ENCODE peak calls at places on chromosomes 7 and 10, in nine cellular contexts. J is WERI-Rb-1, M is astrocyte of the spinal cord, Z is pancreas, G is left lung, E is HL-60, V is prostate gland, D is fibroblast of pulmonary artery, O is A549. W is an unnamed sample.

GRCh38 chr10:128095023-128095752 is 31.0 kb downstream of the MKI67 start:
- DNase-seq in J (no peak), M (no peak), Z (no peak), G (no peak), E (no peak), V (no peak), D (no peak), O (peak; percentile 18), W (no peak)

GRCh38 chr10:46297406-46298204 is 10.8 kb downstream of the ANTXRL start:
- DNase-seq in J (no peak), M (no peak), Z (no peak), G (no peak), E (no peak), V (no peak), D (no peak), O (no peak), W (no peak)

GRCh38 chr10:81251457-81252115 is 623.4 kb upstream of the NRG3 start:
- DNase-seq in J (no peak), M (no peak), Z (no peak), G (no peak), E (no peak), V (no peak), D (no peak), O (no peak), W (no peak)

GRCh38 chr10:123165445-123166072 is 11.4 kb downstream of the BUB3 start:
- DNase-seq in J (no peak), M (no peak), Z (no peak), G (no peak), E (no peak), V (no peak), D (no peak), O (no peak), W (no peak)

GRCh38 chr7:1520574-1521234 is 9.8 kb upstream of the MAFK start:
- DNase-seq in J (no peak), M (peak; percentile 97), Z (no peak), G (no peak), E (no peak), V (no peak), D (peak; percentile 91), O (peak; percentile 100), W (no peak)

GRCh38 chr7:44291066-44291732 is 34.2 kb downstream of the CAMK2B start:
- DNase-seq in J (no peak), M (peak; percentile 14), Z (no peak), G (peak; percentile 77), E (no peak), V (no peak), D (peak; percentile 99), O (no peak), W (no peak)

GRCh38 chr7:653829-654764 is 72.4 kb upstream of the DNAAF5 start:
- DNase-seq in J (no peak), M (no peak), Z (no peak), G (no peak), E (no peak), V (no peak), D (no peak), O (no peak), W (no peak)

GRCh38 chr7:52958621-52959140 is 76.8 kb upstream of the POM121L12 start:
- DNase-seq in J (no peak), M (no peak), Z (no peak), G (no peak), E (no peak), V (no peak), D (no peak), O (no peak), W (no peak)

GRCh38 chr10:18418579-18419210 is 232.7 kb downstream of the NSUN6 start:
- DNase-seq in J (no peak), M (no peak), Z (no peak), G (no peak), E (peak; percentile 2), V (no peak), D (peak; percentile 2), O (no peak), W (no peak)

GRCh38 chr10:49579621-49580020 is 30.5 kb upstream of the SLC18A3 start:
- DNase-seq in J (no peak), M (no peak), Z (no peak), G (no peak), E (no peak), V (no peak), D (peak; percentile 39), O (no peak), W (no peak)

GRCh38 chr10:8060704-8061121 is 6.2 kb downstream of the GATA3 start:
- DNase-seq in J (no peak), M (no peak), Z (no peak), G (no peak), E (no peak), V (no peak), D (no peak), O (no peak), W (no peak)

GRCh38 chr10:71737356-71738172 is 18.0 kb upstream of the C10orf105 start:
- DNase-seq in J (no peak), M (no peak), Z (no peak), G (no peak), E (no peak), V (no peak), D (no peak), O (no peak), W (no peak)

GRCh38 chr10:4838743-4839142 is 12.7 kb downstream of the AKR1E2 start:
- DNase-seq in J (no peak), M (no peak), Z (no peak), G (no peak), E (no peak), V (no peak), D (no peak), O (no peak), W (no peak)

GRCh38 chr7:54596747-54597146 is 54.6 kb downstream of the VSTM2A start:
- DNase-seq in J (no peak), M (no peak), Z (no peak), G (no peak), E (no peak), V (no peak), D (no peak), O (no peak), W (no peak)

GRCh38 chr10:53843691-53844362 is 957.2 kb downstream of the PCDH15 start:
- DNase-seq in J (no peak), M (peak; percentile 42), Z (no peak), G (no peak), E (no peak), V (no peak), D (peak; percentile 29), O (no peak), W (no peak)

GRCh38 chr10:53840668-53841067 is 960.4 kb downstream of the PCDH15 start:
- DNase-seq in J (no peak), M (no peak), Z (no peak), G (no peak), E (no peak), V (no peak), D (no peak), O (no peak), W (no peak)

GRCh38 chr10:53841746-53842145 is 959.3 kb downstream of the PCDH15 start:
- DNase-seq in J (no peak), M (no peak), Z (no peak), G (no peak), E (no peak), V (no peak), D (no peak), O (no peak), W (no peak)

GRCh38 chr10:53836638-53837037 is 964.4 kb downstream of the PCDH15 start:
- DNase-seq in J (no peak), M (no peak), Z (no peak), G (no peak), E (no peak), V (no peak), D (peak; percentile 31), O (no peak), W (no peak)

GRCh38 chr10:53839437-53840039 is 961.5 kb downstream of the PCDH15 start:
- DNase-seq in J (no peak), M (peak; percentile 42), Z (no peak), G (no peak), E (no peak), V (no peak), D (peak; percentile 50), O (peak; percentile 21), W (no peak)
- TF ChIP-seq CTCF in J (no peak), M (peak; percentile 49), Z (no peak), G (no peak), E (no peak), V (no peak), D (peak; percentile 44), O (peak; percentile 38), W (peak; percentile 51)

DNA sequence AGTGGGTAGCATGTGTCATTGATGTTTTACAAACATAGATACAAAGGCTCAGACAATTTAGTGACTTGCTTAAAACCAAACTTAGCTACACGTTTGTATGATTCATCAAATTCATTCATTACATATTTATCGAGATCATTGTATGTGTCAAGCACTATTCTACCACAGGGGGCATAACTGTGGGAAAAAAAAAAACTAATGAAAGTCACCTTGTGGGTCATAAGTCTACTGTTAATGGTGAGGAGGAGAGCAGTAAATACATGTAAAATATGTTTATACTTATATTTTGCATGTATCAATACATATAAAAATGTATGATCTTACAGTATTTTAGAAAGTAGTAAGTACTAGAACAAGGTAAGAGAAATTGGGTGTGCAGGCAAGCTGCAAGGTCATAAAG is 933.8 kb downstream of the IPMK start:
- DNase-seq in J (no peak), M (no peak), Z (no peak), G (no peak), E (no peak), V (no peak), D (no peak), O (no peak), W (no peak)
- TF ChIP-seq CTCF in J (no peak), M (no peak), Z (no peak), G (no peak), E (no peak), V (no peak), D (no peak), O (no peak), W (no peak)

GRCh38 chr7:3230908-3231307 is 70.1 kb upstream of the SDK1 start:
- DNase-seq in J (no peak), M (no peak), Z (no peak), G (no peak), E (no peak), V (no peak), D (no peak), O (no peak), W (no peak)
- TF ChIP-seq CTCF in J (no peak), M (no peak), Z (no peak), G (no peak), E (no peak), V (no peak), D (no peak), O (no peak), W (no peak)

DNA sequence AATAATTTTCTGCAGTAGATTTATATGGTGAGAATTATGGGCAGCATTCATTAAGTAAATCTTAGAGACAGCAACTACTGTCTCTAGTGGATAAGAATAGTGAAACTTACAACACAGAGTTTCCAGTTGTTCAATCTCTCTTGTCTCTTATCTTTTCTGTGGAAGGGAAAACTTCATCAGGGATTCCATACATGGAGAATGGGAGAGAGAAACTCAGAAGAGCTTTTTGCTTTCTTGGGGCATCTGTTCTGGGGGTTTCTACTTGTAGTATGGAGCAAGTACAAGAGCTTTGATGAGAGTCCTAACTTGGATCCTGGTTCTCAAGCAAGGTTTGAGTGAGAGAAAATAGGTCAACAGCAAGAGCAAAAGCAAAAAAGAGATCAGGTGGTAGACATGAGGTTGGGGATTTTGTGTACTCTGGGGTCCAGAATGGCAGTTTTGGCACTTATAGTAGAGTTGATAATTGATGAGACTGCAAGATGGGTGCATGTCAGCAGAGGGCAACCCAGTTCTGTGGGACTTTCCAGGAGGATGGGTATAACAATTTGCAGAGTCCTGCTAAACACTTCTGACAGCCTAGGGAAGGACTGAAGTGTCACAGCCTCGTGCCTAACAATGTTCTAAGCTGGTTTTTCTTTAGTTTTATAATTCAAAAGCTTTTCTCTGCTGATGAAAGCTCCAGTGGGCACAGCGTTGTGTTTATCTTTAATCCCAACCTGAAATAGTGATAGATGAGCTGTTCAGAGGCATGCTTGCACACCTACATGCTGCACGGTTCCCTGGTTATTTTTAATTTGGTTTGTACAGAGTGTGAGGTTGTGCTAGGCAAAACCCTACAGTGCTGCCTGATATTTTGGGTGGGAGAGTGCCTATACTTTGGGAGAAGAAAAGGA is 32.0 kb upstream of the STRIP2 start:
- DNase-seq in J (peak; percentile 23), M (no peak), Z (no peak), G (no peak), E (no peak), V (no peak), D (peak; percentile 8), O (peak; percentile 20), W (no peak)
- TF ChIP-seq CTCF in J (no peak), M (no peak), Z (no peak), G (no peak), E (no peak), V (no peak), D (peak; percentile 6), O (peak; percentile 38), W (peak; percentile 33)

W was measured in epithelial cell of proximal tubule.